ENCODE peak calls at places on chromosome 5, in nine cellular contexts. G is heart right ventricle, P is A549, Z is fibroblast of mammary gland, Q is GM06990, X is fibroblast of villous mesenchyme, H is left lung, V is GM12865, S is cardiac muscle cell. D is an unnamed sample.
A peak's percentile ranks its signal among the peaks of the same experiment; 100 is the strongest.

GRCh38 chr5:132476853-132477729 is 13.5 kb downstream of the IRF1 start:
- DNase-seq in G (no peak), P (no peak), Z (no peak), Q (no peak), X (no peak), H (peak; percentile 27), V (no peak), S (no peak), D (no peak)

GRCh38 chr5:100444961-100445360 is 90.2 kb upstream of the FAM174A start:
- DNase-seq in G (no peak), P (no peak), Z (no peak), Q (no peak), X (no peak), H (no peak), V (no peak), S (no peak), D (no peak)

GRCh38 chr5:11292648-11293356 is 531.8 kb upstream of the DAP start:
- DNase-seq in G (no peak), P (no peak), Z (no peak), Q (no peak), X (no peak), H (no peak), V (no peak), S (no peak), D (no peak)

GRCh38 chr5:95734156-95734555 is 3.0 kb downstream of the RHOBTB3 start:
- DNase-seq in G (no peak), P (no peak), Z (no peak), Q (no peak), X (no peak), H (no peak), V (no peak), S (no peak), D (no peak)

GRCh38 chr5:149030392-149030791 is 32.5 kb downstream of the SH3TC2 start:
- DNase-seq in G (no peak), P (no peak), Z (no peak), Q (no peak), X (peak; percentile 73), H (no peak), V (no peak), S (no peak), D (no peak)

GRCh38 chr5:66015296-66015960 is 89.1 kb downstream of the ERBIN start:
- DNase-seq in G (no peak), P (no peak), Z (peak; percentile 3), Q (no peak), X (no peak), H (no peak), V (no peak), S (no peak), D (peak; percentile 33)

GRCh38 chr5:30279237-30279636 is 914.2 kb upstream of the CDH6 start:
- DNase-seq in G (no peak), P (no peak), Z (no peak), Q (no peak), X (no peak), H (no peak), V (no peak), S (no peak), D (peak; percentile 23)

GRCh38 chr5:173753307-173754168 is 134.6 kb upstream of the CPEB4 start:
- DNase-seq in G (peak; percentile 60), P (no peak), Z (peak; percentile 15), Q (no peak), X (peak; percentile 20), H (no peak), V (no peak), S (peak; percentile 92), D (peak; percentile 47)

GRCh38 chr5:8954801-8955200 is 591.1 kb downstream of the SEMA5A start:
- DNase-seq in G (no peak), P (no peak), Z (peak; percentile 19), Q (no peak), X (no peak), H (no peak), V (no peak), S (no peak), D (no peak)
- TF ChIP-seq CTCF in G (no peak), P (no peak), Z (peak; percentile 32), Q (peak; percentile 15), X (peak; percentile 20), H (no peak), V (no peak), S (no peak), D (peak; percentile 21)

GRCh38 chr5:139796061-139796806 is 626 bp downstream of the PSD2 start:
- DNase-seq in G (no peak), P (no peak), Z (no peak), Q (no peak), X (no peak), H (no peak), V (no peak), S (peak; percentile 19), D (no peak)

GRCh38 chr5:139794067-139794846 is 1.4 kb upstream of the PSD2 start:
- DNase-seq in G (no peak), P (no peak), Z (no peak), Q (no peak), X (no peak), H (no peak), V (no peak), S (no peak), D (no peak)

GRCh38 chr5:139797856-139798510 is 2.4 kb downstream of the PSD2 start:
- DNase-seq in G (no peak), P (no peak), Z (no peak), Q (no peak), X (no peak), H (no peak), V (no peak), S (no peak), D (no peak)

GRCh38 chr5:139797335-139797734 is 1.7 kb downstream of the PSD2 start:
- DNase-seq in G (no peak), P (no peak), Z (no peak), Q (no peak), X (no peak), H (no peak), V (no peak), S (no peak), D (no peak)

DNA sequence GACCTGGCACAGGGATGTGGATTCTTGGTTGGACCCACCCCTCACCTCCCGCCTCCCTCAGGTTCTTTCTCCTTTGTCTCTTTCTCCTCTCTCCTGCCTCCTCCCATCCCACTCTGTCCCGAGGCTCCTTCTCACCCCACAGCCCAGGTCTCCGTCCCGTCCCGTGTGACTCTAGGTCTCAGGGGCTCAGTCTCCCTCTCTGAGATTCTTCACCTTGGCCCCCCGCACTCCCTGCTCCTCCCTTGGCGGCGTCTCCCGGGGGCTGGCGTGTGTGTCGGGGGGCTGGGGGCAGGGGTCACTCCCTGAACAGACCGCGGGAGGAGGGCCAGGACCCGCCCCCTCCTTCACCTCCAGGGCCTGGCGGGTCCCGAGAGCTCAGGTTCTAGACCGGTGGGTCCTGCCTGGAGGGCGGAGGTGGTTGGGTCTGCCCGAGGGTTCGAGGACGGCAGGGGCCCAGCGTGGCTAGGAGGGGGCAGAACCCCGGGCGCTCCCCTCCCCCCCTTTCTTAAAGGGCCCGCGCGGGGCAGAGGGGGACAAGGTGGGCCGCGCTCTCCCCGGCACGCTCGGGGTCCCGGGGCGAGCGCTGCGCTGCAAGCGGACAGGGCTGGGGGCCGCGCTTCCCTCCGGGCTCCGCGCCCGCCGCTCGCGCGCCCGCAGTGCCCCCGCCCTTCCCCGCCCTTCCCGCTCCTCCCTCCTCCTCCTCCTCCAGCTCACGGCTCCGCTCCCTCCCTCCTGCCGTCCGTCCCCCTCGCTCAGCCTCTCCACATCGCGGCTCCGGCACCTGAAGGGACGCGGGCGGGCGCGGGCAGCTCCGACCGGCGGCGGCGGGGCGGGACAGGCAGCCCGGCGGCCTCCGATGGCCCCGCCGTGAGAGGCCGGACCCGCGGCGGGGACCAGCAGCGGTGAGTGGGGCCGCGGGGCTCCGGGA is at the start of gene PSD2:
- DNase-seq in G (no peak), P (no peak), Z (no peak), Q (no peak), X (no peak), H (no peak), V (no peak), S (peak; percentile 61), D (no peak)
- H3K4me3 ChIP-seq in G (peak within 1 kb of the TSS; percentile 26), P (peak within 1 kb of the TSS; percentile 56), Z (no peak within 1 kb of the TSS), Q (no peak within 1 kb of the TSS), X (no peak within 1 kb of the TSS), H (peak within 1 kb of the TSS; percentile 18), V (no peak within 1 kb of the TSS), S (peak within 1 kb of the TSS; percentile 29), D (no peak within 1 kb of the TSS)

GRCh38 chr5:43037929-43038510 is 2.1 kb downstream of the ANXA2R start:
- DNase-seq in G (peak; percentile 28), P (no peak), Z (peak; percentile 54), Q (peak; percentile 59), X (peak; percentile 85), H (no peak), V (peak; percentile 63), S (no peak), D (peak; percentile 86)

GRCh38 chr5:43038523-43038989 is 1.6 kb downstream of the ANXA2R start:
- DNase-seq in G (no peak), P (no peak), Z (no peak), Q (peak; percentile 57), X (no peak), H (no peak), V (peak; percentile 50), S (no peak), D (peak; percentile 40)

GRCh38 chr5:43039115-43039467 is 1.0 kb downstream of the ANXA2R start:
- DNase-seq in G (no peak), P (no peak), Z (no peak), Q (no peak), X (no peak), H (no peak), V (no peak), S (no peak), D (no peak)

GRCh38 chr5:43036409-43036808 is 3.7 kb downstream of the ANXA2R start:
- DNase-seq in G (no peak), P (no peak), Z (no peak), Q (no peak), X (no peak), H (no peak), V (no peak), S (no peak), D (no peak)

DNA sequence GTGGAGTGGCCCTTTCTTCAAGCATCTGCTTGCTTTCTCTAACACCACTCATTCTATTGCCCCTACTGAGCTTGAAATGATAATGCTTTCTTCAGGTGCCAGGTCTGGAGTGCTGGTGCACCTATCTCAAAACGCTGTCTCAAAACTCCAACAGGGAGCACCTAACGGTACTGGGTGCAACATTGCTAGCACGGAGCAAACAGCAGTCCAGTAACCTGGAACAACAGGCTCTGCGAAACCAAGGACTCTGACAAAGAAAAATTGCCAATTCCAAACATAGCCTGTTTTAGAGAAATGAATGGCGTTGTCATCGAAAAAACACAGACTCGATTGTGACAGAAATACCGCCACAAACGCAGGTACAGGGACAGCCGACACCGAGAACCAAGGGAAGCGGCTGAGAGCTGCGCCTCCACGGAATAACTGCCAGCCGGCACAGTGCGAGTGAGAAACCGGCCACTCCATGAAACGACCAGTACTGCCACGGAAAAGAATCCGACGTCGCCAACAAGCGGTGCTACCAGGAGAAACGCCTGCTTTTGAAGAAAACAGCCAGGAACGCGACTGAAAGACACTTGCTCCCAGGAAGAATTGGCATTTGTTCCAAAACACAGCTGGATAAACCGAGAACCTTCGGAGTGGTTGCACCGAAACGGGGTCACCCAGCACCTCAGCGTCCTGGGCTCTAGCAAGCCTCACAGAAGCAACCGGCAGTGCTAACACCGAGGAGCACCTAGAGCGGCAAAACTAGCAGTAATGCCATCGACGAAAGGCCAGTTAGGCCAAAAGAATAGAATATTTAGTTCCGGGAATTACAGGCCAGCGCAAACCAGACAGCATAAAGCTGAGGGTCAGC is 3.0 kb downstream of the ANXA2R start:
- DNase-seq in G (peak; percentile 34), P (no peak), Z (no peak), Q (no peak), X (peak; percentile 17), H (no peak), V (no peak), S (no peak), D (peak; percentile 51)
- TF ChIP-seq CTCF in G (no peak), P (no peak), Z (no peak), Q (no peak), X (no peak), H (no peak), V (no peak), S (no peak), D (no peak)

GRCh38 chr5:135030123-135030517 is 3.9 kb downstream of the PITX1 start:
- DNase-seq in G (no peak), P (no peak), Z (no peak), Q (no peak), X (peak; percentile 43), H (no peak), V (no peak), S (no peak), D (no peak)

GRCh38 chr5:135032613-135033025 is 1.4 kb downstream of the PITX1 start:
- DNase-seq in G (no peak), P (no peak), Z (no peak), Q (no peak), X (no peak), H (no peak), V (no peak), S (no peak), D (no peak)

GRCh38 chr5:135031813-135032612 is 2.0 kb downstream of the PITX1 start:
- DNase-seq in G (no peak), P (no peak), Z (no peak), Q (no peak), X (peak; percentile 46), H (no peak), V (no peak), S (no peak), D (peak; percentile 8)

GRCh38 chr5:135030691-135031145 is 3.3 kb downstream of the PITX1 start:
- DNase-seq in G (no peak), P (no peak), Z (no peak), Q (no peak), X (peak; percentile 65), H (no peak), V (no peak), S (no peak), D (no peak)

GRCh38 chr5:135031146-135031812 is 2.7 kb downstream of the PITX1 start:
- DNase-seq in G (no peak), P (no peak), Z (no peak), Q (no peak), X (peak; percentile 61), H (no peak), V (peak; percentile 22), S (peak; percentile 38), D (peak; percentile 10)
- H3K4me3 ChIP-seq in G (peak overlapping the region; percentile 40), P (no peak overlapping the region), Z (no peak overlapping the region), Q (no peak overlapping the region), X (peak overlapping the region; percentile 88), H (peak overlapping the region; percentile 22), V (peak overlapping the region; percentile 32), S (no peak overlapping the region), D (no peak overlapping the region)

D was measured in fibroblast of pulmonary artery.